ENCODE peak calls at places on chromosomes 13 and 19, in seven cellular contexts. W, O, Z, E, D, Y and V are unnamed samples.

GRCh38 chr13:108534728-108535127 is 94.7 kb upstream of the MYO16 start:
- DNase-seq in W (no peak), O (no peak), Z (no peak), E (no peak), D (no peak), Y (no peak), V (no peak)

GRCh38 chr19:35365303-35365702 is 5.6 kb upstream of the GPR42 start:
- DNase-seq in W (no peak), O (no peak), Z (no peak), E (no peak), D (no peak), Y (no peak), V (no peak)

GRCh38 chr13:41827507-41828213 is 133.2 kb downstream of the VWA8 start:
- DNase-seq in W (no peak), O (no peak), Z (no peak), E (peak), D (peak), Y (no peak), V (peak)

GRCh38 chr19:40284501-40285352 is at the start of gene AKT2:
- DNase-seq in W (peak), O (peak), Z (peak), E (peak), D (peak), Y (peak), V (no peak)

GRCh38 chr13:50990540-50991506 is 81.2 kb downstream of the RNASEH2B start:
- DNase-seq in W (no peak), O (peak), Z (peak), E (peak), D (peak), Y (peak), V (no peak)

GRCh38 chr19:56864443-56865125 is 24.1 kb upstream of the PEG3 start:
- DNase-seq in W (no peak), O (no peak), Z (no peak), E (no peak), D (no peak), Y (no peak), V (no peak)

GRCh38 chr13:78589206-78589605 is 14.1 kb downstream of the POU4F1 start:
- DNase-seq in W (peak), O (peak), Z (peak), E (peak), D (peak), Y (no peak), V (no peak)

GRCh38 chr13:102912599-102912998 is 66.8 kb downstream of the ERCC5 start:
- DNase-seq in W (no peak), O (no peak), Z (no peak), E (no peak), D (no peak), Y (no peak), V (no peak)

GRCh38 chr13:49046534-49046933 is 70.8 kb downstream of the FNDC3A start:
- DNase-seq in W (no peak), O (no peak), Z (no peak), E (no peak), D (peak), Y (no peak), V (no peak)

GRCh38 chr13:21608961-21609360 is 5.0 kb upstream of the MICU2 start:
- DNase-seq in W (no peak), O (no peak), Z (no peak), E (no peak), D (peak), Y (no peak), V (no peak)

GRCh38 chr13:31950121-31950810 is 81.3 kb upstream of the FRY start:
- DNase-seq in W (no peak), O (no peak), Z (no peak), E (no peak), D (no peak), Y (no peak), V (no peak)

GRCh38 chr19:16559896-16560295 is 12.3 kb downstream of the SLC35E1 start:
- DNase-seq in W (no peak), O (no peak), Z (no peak), E (no peak), D (no peak), Y (no peak), V (no peak)

GRCh38 chr13:110723598-110723997 is 10.1 kb downstream of the ING1 start:
- DNase-seq in W (no peak), O (no peak), Z (no peak), E (no peak), D (no peak), Y (no peak), V (no peak)

GRCh38 chr13:110923777-110924638 is 9.1 kb upstream of the ANKRD10 start:
- DNase-seq in W (no peak), O (no peak), Z (no peak), E (no peak), D (no peak), Y (no peak), V (no peak)

GRCh38 chr19:14112051-14112808 is 5.3 kb downstream of the PRKACA start:
- DNase-seq in W (no peak), O (no peak), Z (peak), E (no peak), D (peak), Y (no peak), V (no peak)

GRCh38 chr13:34808649-34809048 is 133.4 kb upstream of the NBEA start:
- DNase-seq in W (no peak), O (no peak), Z (no peak), E (no peak), D (no peak), Y (no peak), V (no peak)
- TF ChIP-seq EZH2phosphoT487 in W (no peak), O (no peak), Z (no peak), E (no peak), D (no peak), Y (no peak), V (no peak)

GRCh38 chr13:28705734-28706133 is 13.0 kb downstream of the SLC46A3 start:
- DNase-seq in W (no peak), O (no peak), Z (no peak), E (no peak), D (peak), Y (no peak), V (no peak)

GRCh38 chr13:28704919-28705318 is 13.9 kb downstream of the SLC46A3 start:
- DNase-seq in W (no peak), O (no peak), Z (no peak), E (no peak), D (no peak), Y (no peak), V (no peak)

GRCh38 chr13:28710161-28710560 is 8.6 kb downstream of the SLC46A3 start:
- DNase-seq in W (no peak), O (no peak), Z (no peak), E (no peak), D (no peak), Y (no peak), V (no peak)

GRCh38 chr13:28704282-28704681 is 14.5 kb downstream of the SLC46A3 start:
- DNase-seq in W (no peak), O (no peak), Z (no peak), E (no peak), D (no peak), Y (no peak), V (no peak)

GRCh38 chr13:28707629-28708427 is 10.9 kb downstream of the SLC46A3 start:
- DNase-seq in W (peak), O (no peak), Z (no peak), E (peak), D (peak), Y (no peak), V (no peak)
- TF ChIP-seq EZH2phosphoT487 in W (no peak), O (no peak), Z (no peak), E (no peak), D (no peak), Y (no peak), V (no peak)

GRCh38 chr13:100273576-100273975 is 184.7 kb downstream of the PCCA start:
- DNase-seq in W (no peak), O (no peak), Z (peak), E (no peak), D (no peak), Y (no peak), V (no peak)
- TF ChIP-seq EZH2phosphoT487 in W (no peak), O (no peak), Z (no peak), E (no peak), D (no peak), Y (no peak), V (no peak)

GRCh38 chr19:7468840-7469239 is 20.0 kb downstream of the PEX11G start:
- DNase-seq in W (no peak), O (no peak), Z (no peak), E (no peak), D (no peak), Y (no peak), V (no peak)

GRCh38 chr19:7469654-7470285 is 19.1 kb downstream of the PEX11G start:
- DNase-seq in W (no peak), O (no peak), Z (no peak), E (no peak), D (no peak), Y (no peak), V (no peak)

GRCh38 chr19:7470540-7471305 is 18.1 kb downstream of the PEX11G start:
- DNase-seq in W (no peak), O (no peak), Z (no peak), E (no peak), D (no peak), Y (no peak), V (no peak)

GRCh38 chr19:7475665-7476064 is 13.2 kb downstream of the PEX11G start:
- DNase-seq in W (no peak), O (no peak), Z (no peak), E (no peak), D (no peak), Y (peak), V (no peak)

GRCh38 chr19:7471696-7472620 is 16.9 kb downstream of the PEX11G start:
- DNase-seq in W (no peak), O (no peak), Z (no peak), E (no peak), D (no peak), Y (no peak), V (no peak)
- TF ChIP-seq EZH2phosphoT487 in W (no peak), O (no peak), Z (no peak), E (no peak), D (no peak), Y (no peak), V (no peak)

GRCh38 chr19:49462492-49462891 is 9.5 kb downstream of the ALDH16A1 start:
- DNase-seq in W (no peak), O (no peak), Z (no peak), E (no peak), D (no peak), Y (no peak), V (no peak)

GRCh38 chr19:49468746-49469447 is 5.1 kb upstream of the FLT3LG start:
- DNase-seq in W (peak), O (peak), Z (peak), E (peak), D (peak), Y (no peak), V (no peak)

GRCh38 chr19:49468199-49468598 is 5.8 kb upstream of the FLT3LG start:
- DNase-seq in W (no peak), O (no peak), Z (no peak), E (no peak), D (no peak), Y (no peak), V (no peak)

GRCh38 chr19:49463960-49464740 is 9.9 kb upstream of the FLT3LG start:
- DNase-seq in W (no peak), O (no peak), Z (no peak), E (no peak), D (no peak), Y (peak), V (no peak)

GRCh38 chr19:49465371-49465770 is 8.6 kb upstream of the FLT3LG start:
- DNase-seq in W (no peak), O (no peak), Z (no peak), E (no peak), D (no peak), Y (no peak), V (no peak)
- TF ChIP-seq EZH2phosphoT487 in W (no peak), O (no peak), Z (no peak), E (no peak), D (no peak), Y (no peak), V (no peak)

GRCh38 chr13:46515793-46516192 is 37.2 kb upstream of the LRCH1 start:
- DNase-seq in W (no peak), O (no peak), Z (no peak), E (no peak), D (no peak), Y (no peak), V (no peak)
- TF ChIP-seq EZH2phosphoT487 in W (no peak), O (no peak), Z (no peak), E (no peak), D (no peak), Y (no peak), V (no peak)

GRCh38 chr19:2038284-2039081 is 12.6 kb downstream of the MKNK2 start:
- DNase-seq in W (no peak), O (no peak), Z (no peak), E (peak), D (no peak), Y (no peak), V (no peak)
- TF ChIP-seq EZH2phosphoT487 in W (no peak), O (no peak), Z (no peak), E (no peak), D (no peak), Y (no peak), V (no peak)